ENCODE peak calls at places on chromosomes 6 and 20, in seven cellular contexts. P is IMR-90, M is A549, D is uterus, X is heart left ventricle, W is body of pancreas, E is endothelial cell of umbilical vein. F is an unnamed sample.

GRCh38 chr6:40380271-40380670 is 206.9 kb downstream of the LRFN2 start:
- DNase-seq in E (no peak), M (no peak), X (no peak), D (no peak), W (no peak), P (no peak), F (no peak)

GRCh38 chr6:48755315-48755714 is 644.3 kb upstream of the PTCHD4 start:
- DNase-seq in D (no peak), W (no peak), M (no peak), X (no peak), E (no peak), P (no peak), F (no peak)

GRCh38 chr6:157614026-157614484 is 209.0 kb upstream of the SNX9 start:
- DNase-seq in X (no peak), D (no peak), M (no peak), W (no peak), P (peak; percentile 41), E (no peak), F (no peak)

GRCh38 chr6:108846628-108847027 is 1.6 kb upstream of the ARMC2 start:
- DNase-seq in D (no peak), M (no peak), X (no peak), P (no peak), W (no peak), E (no peak), F (no peak)

GRCh38 chr20:8250539-8251200 is 118.6 kb downstream of the PLCB1 start:
- DNase-seq in M (no peak), W (no peak), P (no peak), D (no peak), E (no peak), X (no peak), F (no peak)

GRCh38 chr20:53287357-53288042 is 306.1 kb downstream of the ZNF217 start:
- DNase-seq in M (no peak), X (no peak), D (no peak), E (no peak), W (no peak), P (no peak), F (no peak)

GRCh38 chr20:8642247-8642646 is 426.6 kb upstream of the PLCB4 start:
- DNase-seq in M (no peak), P (no peak), E (no peak), D (no peak), W (no peak), X (no peak), F (no peak)

GRCh38 chr20:10469599-10469998 is 34.5 kb downstream of the SLX4IP start:
- DNase-seq in W (peak; percentile 27), X (peak; percentile 44), M (peak; percentile 76), E (peak; percentile 90), P (peak; percentile 87), D (peak; percentile 73), F (peak; percentile 16)

GRCh38 chr20:56826971-56827645 is 198.0 kb downstream of the TFAP2C start:
- DNase-seq in X (no peak), M (no peak), D (peak; percentile 74), E (no peak), W (no peak), P (no peak), F (no peak)

GRCh38 chr6:138509371-138509770 is 10.1 kb upstream of the NHSL1 start:
- DNase-seq in D (no peak), X (no peak), P (peak; percentile 52), M (peak; percentile 27), E (peak; percentile 59), W (peak; percentile 71), F (no peak)

GRCh38 chr6:112956696-112957525 is 609.8 kb downstream of the RFPL4B start:
- DNase-seq in X (peak; percentile 45), D (no peak), M (no peak), W (no peak), P (peak; percentile 95), E (peak; percentile 90), F (no peak)

GRCh38 chr6:165848099-165848461 is 185.0 kb upstream of the PDE10A start:
- DNase-seq in D (no peak), X (no peak), P (no peak), W (no peak), E (no peak), M (no peak), F (no peak)

GRCh38 chr20:6707231-6707870 is 60.1 kb upstream of the BMP2 start:
- DNase-seq in M (no peak), D (no peak), P (no peak), X (no peak), W (no peak), E (no peak), F (no peak)

GRCh38 chr6:157597461-157598312 is 216.7 kb downstream of the ZDHHC14 start:
- DNase-seq in E (peak; percentile 57), D (peak; percentile 55), W (peak; percentile 67), M (peak; percentile 28), X (peak; percentile 44), P (no peak), F (no peak)

GRCh38 chr20:58753929-58754551 is 61.4 kb downstream of the NPEPL1 start:
- DNase-seq in E (no peak), M (no peak), W (no peak), X (no peak), P (no peak), D (no peak), F (no peak)

GRCh38 chr6:125083684-125083990 is 69.9 kb upstream of the TPD52L1 start:
- DNase-seq in M (no peak), P (no peak), W (no peak), E (no peak), X (no peak), D (no peak), F (no peak)

GRCh38 chr6:91782789-91783188 is 1195.9 kb upstream of the MAP3K7 start:
- DNase-seq in W (no peak), P (no peak), E (no peak), D (no peak), M (no peak), X (no peak), F (no peak)

GRCh38 chr20:44143896-44144295 is 43.1 kb downstream of the JPH2 start:
- DNase-seq in M (no peak), E (no peak), W (no peak), X (peak; percentile 68), D (peak; percentile 32), P (no peak), F (no peak)

GRCh38 chr6:70135783-70136182 is 167.1 kb downstream of the COL9A1 start:
- DNase-seq in P (no peak), W (no peak), D (no peak), M (no peak), X (no peak), E (no peak), F (no peak)

GRCh38 chr20:44501448-44501847 is 20.4 kb downstream of the SERINC3 start:
- DNase-seq in M (no peak), X (no peak), E (no peak), P (peak; percentile 91), D (no peak), W (no peak), F (no peak)

GRCh38 chr6:131819507-131820228 is 11.8 kb downstream of the ENPP1 start:
- DNase-seq in X (peak; percentile 35), E (no peak), M (no peak), D (no peak), W (no peak), P (peak; percentile 94), F (no peak)

GRCh38 chr6:65004283-65004682 is 702.7 kb downstream of the EYS start:
- DNase-seq in X (no peak), M (no peak), W (no peak), P (no peak), E (no peak), D (no peak), F (no peak)

GRCh38 chr6:142013875-142014495 is 118.7 kb upstream of the GJE1 start:
- DNase-seq in W (no peak), D (no peak), X (no peak), E (peak; percentile 31), P (no peak), M (no peak), F (no peak)

GRCh38 chr6:137150072-137150471 is 23.4 kb downstream of the IL22RA2 start:
- DNase-seq in D (no peak), P (no peak), W (no peak), M (no peak), X (no peak), E (no peak), F (no peak)

GRCh38 chr6:130697661-130698535 is 129.3 kb upstream of the SMLR1 start:
- DNase-seq in W (peak; percentile 18), D (peak; percentile 57), M (peak; percentile 29), E (peak; percentile 63), X (no peak), P (peak; percentile 66), F (no peak)

GRCh38 chr20:35490736-35491181 is 35.4 kb downstream of the CEP250 start:
- DNase-seq in M (no peak), D (no peak), P (no peak), W (no peak), X (no peak), E (no peak), F (no peak)
- TF ChIP-seq POLR2A in M (no peak), D (no peak), P (no peak), W (peak; percentile 33), X (no peak), E (no peak), F (no peak)

DNA sequence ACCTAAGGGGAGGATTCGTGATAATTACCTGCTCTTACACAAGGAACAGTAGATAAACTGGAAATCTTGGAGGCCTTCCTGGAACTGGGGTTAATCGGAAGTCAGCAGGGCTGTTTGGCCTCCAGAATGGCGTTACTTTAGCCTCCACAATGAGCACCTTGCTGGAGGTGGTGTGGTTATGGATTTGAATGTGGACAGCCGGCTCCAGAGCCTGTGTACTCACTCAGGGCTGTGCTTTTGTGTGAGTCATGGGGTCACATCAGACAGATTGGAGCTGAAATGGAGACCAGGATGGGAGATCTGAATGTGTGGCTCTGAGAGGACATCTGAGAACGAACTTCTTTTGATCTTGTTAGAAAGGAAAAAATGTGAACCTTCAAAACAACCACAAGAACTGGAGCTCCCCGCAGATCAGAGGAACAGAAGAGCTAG is 30.4 kb downstream of the IGF2R start:
- DNase-seq in X (no peak), P (no peak), W (no peak), E (no peak), D (no peak), M (no peak), F (no peak)
- TF ChIP-seq POLR2A in X (no peak), P (no peak), W (no peak), E (no peak), D (no peak), M (no peak), F (no peak)

DNA sequence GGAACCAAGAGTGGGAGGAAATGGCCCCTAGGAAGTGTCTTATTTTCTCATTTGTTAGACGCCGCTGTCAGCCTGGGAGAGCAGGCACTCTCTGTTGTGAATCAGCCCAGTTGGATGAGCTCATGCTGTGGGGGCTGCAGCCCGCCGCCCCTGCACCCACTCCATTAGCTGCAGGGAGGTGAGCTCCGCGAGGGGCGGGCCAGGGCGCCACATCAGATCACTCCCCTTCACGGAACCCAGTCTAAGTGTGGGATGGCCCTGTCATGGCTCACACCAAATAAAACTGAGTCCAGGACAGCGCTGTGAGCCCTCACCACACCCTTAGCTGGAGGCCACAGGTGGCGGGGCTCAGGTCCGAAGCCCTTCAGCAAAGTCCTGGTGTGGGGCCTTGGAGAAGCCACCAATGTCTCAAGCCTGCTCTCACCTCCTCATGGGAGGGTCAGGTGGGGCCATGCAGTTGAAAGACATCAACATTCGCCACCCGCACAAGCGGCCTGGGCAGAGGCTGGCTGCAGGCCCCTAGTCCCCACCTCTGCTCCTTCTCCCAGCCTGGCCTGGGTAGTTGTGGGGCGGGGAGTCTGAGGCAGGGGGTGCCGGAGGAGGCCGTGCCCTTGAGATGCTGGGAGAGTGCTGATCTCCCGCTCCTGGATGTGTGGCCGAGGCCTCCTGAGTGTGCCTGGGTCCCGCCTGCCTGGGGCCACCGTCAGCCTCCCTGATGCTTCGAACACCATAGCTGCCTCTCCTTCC is 66.2 kb upstream of the SLCO4A1 start:
- DNase-seq in M (no peak), E (no peak), W (no peak), X (peak; percentile 20), D (no peak), P (no peak), F (no peak)
- TF ChIP-seq POLR2A in M (no peak), E (no peak), W (no peak), X (no peak), D (no peak), P (no peak), F (no peak)

GRCh38 chr6:150142657-150143501 is at the start of gene PPP1R14C:
- DNase-seq in M (no peak), E (no peak), D (no peak), P (no peak), X (peak; percentile 58), W (no peak), F (peak; percentile 19)
- TF ChIP-seq POLR2A in M (no peak), E (no peak), D (no peak), P (no peak), X (no peak), W (no peak), F (no peak)

F was measured in H54.